ENCODE peak calls at places on chromosome 16, in six cellular contexts. H is fibroblast of mammary gland; S is NCI-H2081 treated with DMSO at 0.1 percent for 48 hours; P is T-helper 2 cell; C is colonic mucosa; D is activated naive CD8-positive, alpha-beta T cell treated with anti-CD3 and anti-CD28 coated beads, Interleukin-2, amount 50 U/mL, for 16 hours. J is an unnamed sample.

GRCh38 chr16:64910351-64910750 is 211.5 kb downstream of the CDH11 start:
- DNase-seq in S (no peak), D (no peak), H (peak), P (no peak), C (peak), J (no peak)

GRCh38 chr16:10880609-10881452 is 3.8 kb downstream of the CIITA start:
- DNase-seq in H (no peak), S (no peak), P (no peak), D (no peak), C (no peak), J (no peak)

GRCh38 chr16:12896562-12896961 is 4.8 kb upstream of the SHISA9 start:
- DNase-seq in D (no peak), P (no peak), C (no peak), H (peak), S (no peak), J (no peak)

GRCh38 chr16:88469615-88470395 is 16.7 kb downstream of the ZFPM1 start:
- DNase-seq in D (no peak), S (no peak), C (no peak), P (no peak), H (no peak), J (peak)

GRCh38 chr16:56980792-56981724 is 8.3 kb upstream of the NLRC5 start:
- DNase-seq in P (no peak), D (no peak), C (no peak), H (no peak), S (no peak), J (no peak)

GRCh38 chr16:82776466-82777146 is 149.8 kb downstream of the CDH13 start:
- DNase-seq in D (no peak), H (no peak), S (no peak), P (no peak), C (no peak), J (no peak)

GRCh38 chr16:728131-728889 is 1.4 kb downstream of the HAGHL start:
- DNase-seq in P (peak), C (peak), D (no peak), H (peak), S (no peak), J (peak)

GRCh38 chr16:70685938-70686375 is at the start of gene MTSS2:
- DNase-seq in C (peak), H (peak), P (no peak), D (no peak), S (no peak), J (no peak)

GRCh38 chr16:22232277-22233049 is 26.4 kb downstream of the EEF2K start:
- DNase-seq in S (no peak), D (no peak), P (no peak), C (peak), H (peak), J (no peak)

GRCh38 chr16:88385112-88385594 is 2.4 kb downstream of the ZNF469 start:
- DNase-seq in D (no peak), C (no peak), P (no peak), H (no peak), S (no peak), J (no peak)

GRCh38 chr16:49910761-49911160 is 54.8 kb upstream of the ZNF423 start:
- DNase-seq in S (no peak), D (no peak), H (no peak), C (no peak), P (no peak), J (no peak)

GRCh38 chr16:88436796-88437195 is 16.3 kb upstream of the ZFPM1 start:
- DNase-seq in D (no peak), S (no peak), P (no peak), H (no peak), C (no peak), J (no peak)

GRCh38 chr16:1945559-1946391 is 2.8 kb upstream of the MSRB1 start:
- DNase-seq in S (no peak), C (no peak), H (no peak), D (no peak), P (no peak), J (no peak)

GRCh38 chr16:5033256-5034166 is at the start of gene NAGPA:
- DNase-seq in S (peak), H (peak), P (peak), D (peak), C (peak), J (peak)

GRCh38 chr16:52597073-52597771 is 50.3 kb upstream of the TOX3 start:
- DNase-seq in H (no peak), D (no peak), S (no peak), P (no peak), C (peak), J (no peak)

GRCh38 chr16:81618661-81619060 is 160.4 kb upstream of the PLCG2 start:
- DNase-seq in H (no peak), C (no peak), D (no peak), S (no peak), P (no peak), J (no peak)

GRCh38 chr16:72198021-72198420 is 26.1 kb upstream of the PMFBP1 start:
- DNase-seq in P (no peak), C (no peak), S (no peak), D (no peak), H (peak), J (no peak)

GRCh38 chr16:84320511-84320910 is 25.8 kb downstream of the WFDC1 start:
- DNase-seq in P (no peak), H (no peak), C (no peak), D (no peak), S (no peak), J (no peak)

GRCh38 chr16:30470632-30471007 is 1.9 kb upstream of the ITGAL start:
- DNase-seq in C (no peak), P (no peak), S (no peak), D (no peak), H (no peak), J (no peak)

GRCh38 chr16:852451-853185 is 52.1 kb upstream of the GNG13 start:
- DNase-seq in D (no peak), S (no peak), P (no peak), H (no peak), C (no peak), J (no peak)

GRCh38 chr16:69033550-69033949 is 71.9 kb upstream of the HAS3 start:
- DNase-seq in H (no peak), C (no peak), P (no peak), S (no peak), D (no peak), J (no peak)

GRCh38 chr16:67833035-67833417 is 9.1 kb upstream of the THAP11 start:
- DNase-seq in S (no peak), C (peak), P (no peak), D (no peak), H (peak), J (no peak)

GRCh38 chr16:4140652-4141051 is 24.4 kb upstream of the ADCY9 start:
- DNase-seq in D (no peak), S (no peak), P (no peak), H (peak), C (no peak), J (no peak)

GRCh38 chr16:53768167-53768566 is 64.2 kb downstream of the FTO start:
- DNase-seq in C (no peak), H (peak), S (no peak), P (no peak), D (no peak), J (no peak)

GRCh38 chr16:2819179-2819938 is 2.3 kb downstream of the PRSS21 start:
- DNase-seq in S (no peak), H (no peak), D (no peak), C (no peak), P (no peak), J (no peak)

GRCh38 chr16:20734056-20734455 is 7.6 kb downstream of the THUMPD1 start:
- DNase-seq in P (no peak), D (no peak), S (no peak), H (no peak), C (no peak), J (no peak)

GRCh38 chr16:28882476-28883180 is 4.3 kb downstream of the ATP2A1 start:
- DNase-seq in C (no peak), H (no peak), S (no peak), P (no peak), D (no peak), J (no peak)

GRCh38 chr16:84065536-84066132 is 23.0 kb upstream of the SLC38A8 start:
- DNase-seq in P (no peak), C (peak), S (no peak), H (peak), D (no peak), J (no peak)

GRCh38 chr16:70480127-70481105 is 26.0 kb downstream of the FCSK start:
- DNase-seq in S (no peak), P (no peak), C (no peak), D (no peak), H (no peak), J (no peak)

GRCh38 chr16:12685806-12686205 is 117.9 kb downstream of the CPPED1 start:
- DNase-seq in S (no peak), P (no peak), H (no peak), C (no peak), D (no peak), J (no peak)

GRCh38 chr16:89115216-89115949 is 21.7 kb downstream of the ACSF3 start:
- DNase-seq in S (no peak), C (peak), P (peak), H (peak), D (peak), J (peak)

GRCh38 chr16:65414284-65414984 is 292.6 kb upstream of the CDH11 start:
- DNase-seq in S (no peak), P (no peak), H (peak), C (no peak), D (no peak), J (no peak)